ENCODE peak calls at places on chromosomes 5 and 9, in four cellular contexts. T is K562, Q is neural progenitor cell, H is RWPE2. P is an unnamed sample. For H3K4me1, the result is how much of the 10 kb centered on the place peaks cover.

GRCh38 chr5:132426525-132427138 is 57.1 kb downstream of the SLC22A5 start:
- DNase-seq in T (peak), Q (peak), H (peak), P (peak)

GRCh38 chr9:115717711-115718173 is 435.8 kb upstream of the PAPPA start:
- DNase-seq in T (no peak), Q (no peak), H (no peak), P (no peak)

GRCh38 chr5:112684737-112685136 is 52.9 kb upstream of the APC start:
- DNase-seq in T (no peak), Q (no peak), H (no peak), P (no peak)

GRCh38 chr5:132495063-132495671 is 4.6 kb upstream of the IRF1 start:
- DNase-seq in T (no peak), Q (no peak), H (peak), P (no peak)

GRCh38 chr5:172920447-172920849 is 38.8 kb upstream of the RPL26L1 start:
- DNase-seq in T (peak), Q (no peak), H (peak), P (no peak)

GRCh38 chr5:112338681-112339337 is 80.3 kb downstream of the EPB41L4A start:
- DNase-seq in T (no peak), Q (no peak), H (no peak), P (no peak)

GRCh38 chr9:35908484-35909125 is 685 bp upstream of the SPAAR start:
- DNase-seq in T (no peak), Q (no peak), H (no peak), P (no peak)

GRCh38 chr5:157476699-157477408 is 16.8 kb downstream of the NIPAL4 start:
- DNase-seq in T (peak), Q (peak), H (no peak), P (peak)

GRCh38 chr9:133742251-133742650 is 4.1 kb upstream of the SARDH start:
- DNase-seq in T (no peak), Q (no peak), H (no peak), P (no peak)

GRCh38 chr9:107462691-107463090 is 26.9 kb downstream of the KLF4 start:
- DNase-seq in T (no peak), Q (no peak), H (no peak), P (no peak)

GRCh38 chr9:2180704-2181103 is 165.6 kb downstream of the SMARCA2 start:
- DNase-seq in T (no peak), Q (no peak), H (no peak), P (no peak)

GRCh38 chr5:172163346-172163745 is 24.7 kb downstream of the STK10 start:
- DNase-seq in T (no peak), Q (no peak), H (no peak), P (no peak)

GRCh38 chr5:95784514-95785302 is 37.8 kb downstream of the GLRX start:
- DNase-seq in T (no peak), Q (no peak), H (no peak), P (no peak)

GRCh38 chr9:76271755-76272154 is 122.5 kb downstream of the RFK start:
- DNase-seq in T (no peak), Q (no peak), H (no peak), P (no peak)

GRCh38 chr5:32090026-32090754 is 83.9 kb downstream of the GOLPH3 start:
- DNase-seq in T (no peak), Q (no peak), H (no peak), P (no peak)

GRCh38 chr5:83608122-83608521 is 112.5 kb downstream of the HAPLN1 start:
- DNase-seq in T (peak), Q (peak), H (no peak), P (peak)

GRCh38 chr5:95644351-95645042 is 2.1 kb upstream of the RFESD start:
- DNase-seq in T (peak), Q (peak), H (no peak), P (peak)

GRCh38 chr5:112921031-112921832 is 795 bp downstream of the REEP5 start:
- DNase-seq in T (peak), Q (peak), H (peak), P (peak)

GRCh38 chr5:96297867-96298266 is 135.2 kb downstream of the PCSK1 start:
- DNase-seq in T (no peak), Q (no peak), H (no peak), P (no peak)

GRCh38 chr9:95027914-95028854 is 289.3 kb downstream of the FANCC start:
- DNase-seq in T (no peak), Q (no peak), H (no peak), P (no peak)

GRCh38 chr9:105670775-105671174 is 8.5 kb downstream of the TAL2 start:
- DNase-seq in T (no peak), Q (no peak), H (no peak), P (no peak)

GRCh38 chr5:91556-92263 is at the start of gene PLEKHG4B:
- DNase-seq in T (no peak), Q (peak), H (peak), P (peak)

GRCh38 chr9:126663661-126664072 is 49.9 kb downstream of the LMX1B start:
- DNase-seq in T (no peak), Q (no peak), H (no peak), P (no peak)

GRCh38 chr9:27368317-27368985 is 71.5 kb upstream of the EQTN start:
- DNase-seq in T (no peak), Q (peak), H (no peak), P (no peak)

GRCh38 chr5:112649882-112650281 is 87.8 kb upstream of the APC start:
- DNase-seq in T (no peak), Q (no peak), H (peak), P (no peak)

GRCh38 chr9:113309204-113309813 is 6.1 kb upstream of the RNF183 start:
- DNase-seq in T (peak), Q (peak), H (no peak), P (no peak)

GRCh38 chr5:108637110-108637509 is 110.6 kb upstream of the FER start:
- DNase-seq in T (no peak), Q (no peak), H (no peak), P (no peak)

GRCh38 chr5:3659907-3660306 is 64.3 kb downstream of the IRX1 start:
- DNase-seq in T (peak), Q (no peak), H (no peak), P (no peak)

GRCh38 chr9:91075279-91075678 is 273.7 kb downstream of the SYK start:
- DNase-seq in T (no peak), Q (no peak), H (no peak), P (no peak)

GRCh38 chr5:169803077-169803981 is 166.3 kb downstream of the DOCK2 start:
- DNase-seq in T (peak), Q (no peak), H (no peak), P (no peak)

GRCh38 chr5:171850354-171850947 is 64.8 kb downstream of the SMIM23 start:
- DNase-seq in T (peak), Q (peak), H (no peak), P (peak)

GRCh38 chr9:112012026-112012902 is 115.7 kb downstream of the UGCG start:
- DNase-seq in T (peak), Q (no peak), H (peak), P (peak)

GRCh38 chr9:131700765-131701433 is 39.0 kb downstream of the RAPGEF1 start:
- DNase-seq in T (no peak), Q (no peak), H (no peak), P (no peak)

GRCh38 chr9:5310851-5311250 is 6.3 kb upstream of the RLN2 start:
- DNase-seq in T (no peak), Q (no peak), H (no peak), P (no peak)

GRCh38 chr5:139639619-139640431 is 8.3 kb upstream of the CXXC5 start:
- DNase-seq in T (no peak), Q (no peak), H (peak), P (no peak)
- H3K4me1 ChIP-seq in T (half or more), Q (half or more), H (under half), P (half or more)

GRCh38 chr5:134100283-134101011 is 14.0 kb upstream of the TCF7 start:
- DNase-seq in T (no peak), Q (peak), H (no peak), P (no peak)

GRCh38 chr5:134103397-134103796 is 11.1 kb upstream of the TCF7 start:
- DNase-seq in T (no peak), Q (no peak), H (no peak), P (no peak)

GRCh38 chr5:134106991-134107701 is 7.3 kb upstream of the TCF7 start:
- DNase-seq in T (no peak), Q (no peak), H (no peak), P (no peak)

GRCh38 chr5:134101686-134102439 is 12.6 kb upstream of the TCF7 start:
- DNase-seq in T (peak), Q (peak), H (no peak), P (peak)

GRCh38 chr5:134103998-134104612 is 10.4 kb upstream of the TCF7 start:
- DNase-seq in T (no peak), Q (no peak), H (no peak), P (no peak)
- H3K4me1 ChIP-seq in T (under half), Q (under half), H (under half), P (under half)

DNA sequence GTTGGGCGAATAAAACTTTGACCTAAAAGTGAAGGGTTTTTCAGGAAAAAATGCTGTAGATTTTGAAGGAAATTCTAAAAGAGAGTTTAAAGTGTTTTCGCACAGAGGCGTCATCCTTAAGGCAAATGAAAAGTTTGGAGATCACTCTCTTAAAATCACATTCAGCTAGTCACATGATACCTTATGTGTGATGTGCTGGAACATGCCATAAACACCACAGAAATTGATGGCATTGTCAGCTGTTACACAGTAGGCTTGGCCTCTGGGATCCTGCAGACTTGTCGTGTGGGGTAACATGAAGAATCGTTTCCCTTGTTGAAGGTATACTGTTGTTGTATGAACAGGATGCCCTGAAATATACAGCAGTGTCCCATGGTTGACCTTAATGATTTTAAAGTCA is 3.3 kb downstream of the ANP32B start:
- DNase-seq in T (peak), Q (no peak), H (no peak), P (no peak)
- H3K4me1 ChIP-seq in T (under half), Q (under half), H (under half), P (under half)

DNA sequence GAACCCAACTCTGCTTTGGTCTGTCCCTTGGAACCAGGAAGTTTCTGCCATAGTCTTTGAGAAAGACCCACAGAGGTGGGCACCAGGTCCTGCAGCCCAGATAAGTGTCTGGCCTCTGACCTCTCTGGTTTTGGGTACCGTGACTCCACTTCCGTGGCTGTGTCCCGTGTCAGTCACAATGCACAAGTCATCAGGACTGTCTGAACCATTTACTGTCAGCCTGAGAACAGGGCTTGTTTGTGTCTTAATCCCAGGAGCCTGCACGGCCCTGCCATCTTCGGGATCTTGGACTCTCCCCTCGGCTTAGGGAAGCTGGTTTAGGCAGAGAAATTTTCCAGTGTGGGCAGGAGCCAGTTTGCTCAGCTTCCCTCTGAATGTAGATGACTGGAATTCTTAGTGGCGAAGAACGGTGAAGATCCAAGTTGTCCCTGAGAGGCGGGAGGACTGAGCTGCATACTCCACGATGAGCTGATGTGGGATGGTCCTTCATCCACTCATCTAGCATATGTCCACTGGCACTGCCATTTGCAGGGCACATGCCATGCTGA is 12.0 kb downstream of the GSN start:
- DNase-seq in T (no peak), Q (no peak), H (no peak), P (no peak)
- H3K4me1 ChIP-seq in T (under half), Q (under half), H (under half), P (under half)

DNA sequence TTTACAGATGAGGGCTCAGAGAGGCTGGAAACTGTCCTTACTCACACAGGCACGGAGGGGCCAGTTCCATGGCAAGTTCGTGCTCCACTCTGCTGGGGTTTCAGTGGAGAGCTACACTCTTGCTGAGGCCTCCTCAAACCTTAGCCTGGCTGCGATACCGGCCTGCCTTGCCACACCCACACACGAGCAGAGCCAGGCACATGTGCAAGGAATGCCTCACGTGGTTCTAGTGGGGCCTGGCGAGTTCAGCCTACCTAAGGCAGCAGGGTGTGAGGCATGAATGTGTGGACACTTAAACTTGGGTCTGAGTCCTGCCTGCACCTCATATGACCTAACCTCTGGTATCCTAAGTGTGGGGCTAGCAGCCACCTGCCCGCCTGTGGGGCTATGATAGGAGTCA is 21.5 kb upstream of the PRDM12 start:
- DNase-seq in T (no peak), Q (no peak), H (no peak), P (no peak)
- H3K4me1 ChIP-seq in T (under half), Q (under half), H (under half), P (under half)

DNA sequence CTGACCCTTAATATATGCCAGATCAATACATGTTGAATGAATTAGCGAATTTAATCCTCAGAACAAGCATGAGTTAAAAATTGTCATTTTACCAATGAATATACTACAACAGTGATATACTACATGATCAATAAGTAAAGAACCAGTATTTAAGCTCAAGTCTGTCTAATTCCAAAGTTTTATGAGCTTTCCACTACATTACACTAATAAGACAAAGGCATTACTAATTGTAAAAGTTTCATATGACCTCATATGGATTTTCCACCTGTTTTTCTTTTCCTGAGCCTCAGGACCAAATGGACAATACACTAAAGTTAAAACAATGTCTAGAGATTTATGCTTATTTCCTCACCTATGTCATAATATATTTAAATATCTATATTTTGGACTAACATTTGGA is 80.8 kb downstream of the OXCT1 start:
- DNase-seq in T (no peak), Q (no peak), H (no peak), P (no peak)
- H3K4me1 ChIP-seq in T (under half), Q (under half), H (under half), P (under half)

DNA sequence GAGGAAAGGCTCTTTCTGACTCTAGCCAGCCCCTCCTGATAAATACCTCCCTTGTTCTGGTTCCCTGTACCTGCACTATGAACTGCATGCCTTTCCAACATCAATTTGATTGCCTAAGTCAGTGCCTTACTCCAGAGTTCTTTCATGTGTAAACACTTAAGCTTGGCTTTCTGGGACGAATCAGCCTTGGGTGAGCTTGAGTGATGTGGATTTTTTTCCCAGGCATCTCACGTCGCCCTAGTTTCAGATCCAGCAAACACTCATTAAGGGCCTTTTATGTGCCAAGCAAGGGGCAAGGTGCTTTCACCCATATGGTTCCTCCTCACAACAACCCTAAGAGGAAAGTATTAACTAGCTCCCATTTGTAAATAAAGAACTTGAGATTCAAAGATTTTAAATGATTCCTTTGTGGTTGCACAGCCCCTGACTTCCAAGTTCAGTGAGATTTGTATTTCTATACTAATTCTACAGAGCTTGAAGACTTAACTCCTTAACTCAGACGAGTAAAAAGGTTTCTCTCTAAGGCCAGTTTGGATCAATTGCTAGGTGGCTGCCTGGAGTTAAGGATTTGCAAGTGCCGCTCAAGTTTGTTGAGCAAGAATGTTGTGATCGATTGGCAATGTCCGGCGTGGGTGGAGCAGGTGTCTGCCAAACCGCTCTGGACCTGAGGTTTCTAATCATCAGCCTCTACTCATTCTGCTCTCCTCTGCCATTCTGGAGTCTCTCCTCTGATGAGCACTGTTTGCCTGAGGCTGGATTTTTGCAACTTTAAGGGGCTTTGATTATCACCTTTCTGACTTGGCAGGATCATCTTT is 20.2 kb upstream of the TJP2 start:
- DNase-seq in T (no peak), Q (no peak), H (no peak), P (no peak)
- H3K4me1 ChIP-seq in T (under half), Q (under half), H (under half), P (under half)

GRCh38 chr5:149543361-149544198 is 7.7 kb downstream of the CSNK1A1 start:
- DNase-seq in T (no peak), Q (peak), H (no peak), P (no peak)

GRCh38 chr5:149541893-149542292 is 9.3 kb downstream of the CSNK1A1 start:
- DNase-seq in T (no peak), Q (no peak), H (no peak), P (no peak)

GRCh38 chr5:149546974-149547373 is 4.3 kb downstream of the CSNK1A1 start:
- DNase-seq in T (no peak), Q (no peak), H (no peak), P (peak)

GRCh38 chr5:149545327-149545726 is 5.9 kb downstream of the CSNK1A1 start:
- DNase-seq in T (no peak), Q (no peak), H (no peak), P (no peak)

GRCh38 chr5:149544199-149544472 is 7.1 kb downstream of the CSNK1A1 start:
- DNase-seq in T (no peak), Q (no peak), H (no peak), P (no peak)
- H3K4me1 ChIP-seq in T (under half), Q (under half), H (under half), P (under half)